ENCODE peak calls at places on chromosomes 6 and 20, in six cellular contexts. I is adrenal gland, S is lower leg skin, T is GM23338, X is neural crest cell, B is IMR-90. U is an unnamed sample.
A peak's percentile ranks its signal among the peaks of the same experiment; 100 is the strongest.

GRCh38 chr6:18289283-18289682 is 25.0 kb upstream of the DEK start:
- DNase-seq in S (no peak), X (no peak), I (no peak), T (no peak), B (no peak), U (no peak)

GRCh38 chr6:44739163-44739562 is 351.7 kb downstream of the CDC5L start:
- DNase-seq in X (no peak), S (no peak), B (no peak), T (peak; percentile 26), I (no peak), U (no peak)

GRCh38 chr6:143555071-143555492 is 43.6 kb upstream of the FUCA2 start:
- DNase-seq in X (no peak), T (no peak), S (no peak), B (no peak), I (no peak), U (no peak)

GRCh38 chr6:65468307-65468706 is 238.7 kb downstream of the EYS start:
- DNase-seq in B (no peak), X (no peak), I (no peak), S (no peak), T (no peak), U (no peak)

GRCh38 chr6:100796049-100796823 is 84.9 kb downstream of the ASCC3 start:
- DNase-seq in T (peak; percentile 12), B (no peak), S (no peak), I (no peak), X (no peak), U (no peak)

GRCh38 chr6:8084586-8084985 is 17.8 kb downstream of the EEF1E1 start:
- DNase-seq in S (no peak), T (no peak), X (no peak), B (no peak), I (no peak), U (no peak)

GRCh38 chr6:140572129-140572528 is 1197.7 kb upstream of the CITED2 start:
- DNase-seq in T (no peak), X (no peak), B (peak; percentile 96), S (no peak), I (peak; percentile 40), U (peak; percentile 97)

GRCh38 chr20:9889270-9889981 is 50.5 kb upstream of the PAK5 start:
- DNase-seq in X (no peak), B (no peak), T (no peak), S (no peak), I (no peak), U (no peak)

GRCh38 chr6:26464014-26464413 is 6.3 kb downstream of the BTN2A1 start:
- DNase-seq in X (no peak), I (no peak), T (no peak), B (no peak), S (no peak), U (no peak)

GRCh38 chr6:117509021-117509420 is 26.5 kb downstream of the DCBLD1 start:
- DNase-seq in S (no peak), T (no peak), I (no peak), B (no peak), X (no peak), U (no peak)

GRCh38 chr6:47475319-47475816 is 2.2 kb upstream of the CD2AP start:
- DNase-seq in B (no peak), I (no peak), X (no peak), S (no peak), T (no peak), U (no peak)

GRCh38 chr6:42093582-42094329 is 43.4 kb downstream of the TAF8 start:
- DNase-seq in X (no peak), B (no peak), I (peak; percentile 71), T (peak; percentile 77), S (no peak), U (no peak)

GRCh38 chr6:117007659-117008058 is 130.6 kb downstream of the RFX6 start:
- DNase-seq in I (no peak), S (no peak), X (no peak), T (no peak), B (no peak), U (no peak)

GRCh38 chr20:20073851-20074252 is 21.5 kb downstream of the CFAP61 start:
- DNase-seq in T (no peak), X (no peak), B (no peak), S (no peak), I (no peak), U (no peak)

GRCh38 chr6:7974932-7975763 is 64.6 kb upstream of the TXNDC5 start:
- DNase-seq in I (peak; percentile 98), S (peak; percentile 59), B (peak; percentile 92), T (no peak), X (no peak), U (peak; percentile 87)

GRCh38 chr20:41692479-41693135 is 74.4 kb upstream of the CHD6 start:
- DNase-seq in X (peak; percentile 71), B (peak; percentile 52), S (peak; percentile 85), T (peak; percentile 97), I (peak; percentile 86), U (no peak)

GRCh38 chr6:2028457-2029038 is 216.9 kb downstream of the GMDS start:
- DNase-seq in I (no peak), S (no peak), T (no peak), X (no peak), B (no peak), U (no peak)

GRCh38 chr6:158666637-158667359 is 16.9 kb downstream of the SYTL3 start:
- DNase-seq in I (peak; percentile 53), B (peak; percentile 71), X (no peak), S (no peak), T (no peak), U (no peak)

GRCh38 chr6:35601331-35602132 is 87.2 kb downstream of the FKBP5 start:
- DNase-seq in I (peak; percentile 56), B (peak; percentile 93), S (peak; percentile 89), X (no peak), T (peak; percentile 47), U (peak; percentile 94)

GRCh38 chr20:6975326-6975725 is 207.8 kb downstream of the BMP2 start:
- DNase-seq in T (no peak), S (no peak), B (no peak), I (no peak), X (no peak), U (no peak)

GRCh38 chr20:9294081-9294480 is 220.3 kb upstream of the LAMP5 start:
- DNase-seq in X (no peak), I (no peak), T (no peak), B (peak; percentile 84), S (no peak), U (peak; percentile 43)

GRCh38 chr6:112831022-112831421 is 483.9 kb downstream of the RFPL4B start:
- DNase-seq in T (no peak), B (peak; percentile 18), S (no peak), I (no peak), X (no peak), U (no peak)

GRCh38 chr6:32886674-32887383 is 32.8 kb downstream of the PSMB9 start:
- DNase-seq in T (no peak), I (peak; percentile 83), B (peak; percentile 89), X (no peak), S (no peak), U (peak; percentile 86)

GRCh38 chr6:75210885-75211739 is 5.3 kb upstream of the COL12A1 start:
- DNase-seq in S (peak; percentile 67), X (peak; percentile 64), I (no peak), B (peak; percentile 79), T (peak; percentile 88), U (peak; percentile 67)

GRCh38 chr20:51306521-51307358 is 235.8 kb downstream of the NFATC2 start:
- DNase-seq in X (peak; percentile 83), B (peak; percentile 70), I (peak; percentile 44), T (peak; percentile 85), S (peak; percentile 42), U (peak; percentile 36)

GRCh38 chr6:38146021-38146657 is 326.6 kb downstream of the ZFAND3 start:
- DNase-seq in X (no peak), B (peak; percentile 5), T (no peak), I (no peak), S (no peak), U (no peak)

GRCh38 chr6:21899708-21900107 is 306.2 kb downstream of the SOX4 start:
- DNase-seq in T (no peak), I (no peak), B (no peak), S (no peak), X (no peak), U (no peak)

GRCh38 chr6:21898107-21898796 is 304.7 kb downstream of the SOX4 start:
- DNase-seq in B (peak; percentile 87), I (no peak), X (no peak), T (no peak), S (no peak), U (peak; percentile 46)

GRCh38 chr6:21891065-21891464 is 297.5 kb downstream of the SOX4 start:
- DNase-seq in I (no peak), S (no peak), X (no peak), T (peak; percentile 69), B (no peak), U (no peak)

GRCh38 chr6:21895591-21895990 is 302.0 kb downstream of the SOX4 start:
- DNase-seq in I (no peak), B (peak; percentile 24), T (no peak), X (no peak), S (no peak), U (no peak)

GRCh38 chr6:21893778-21894177 is 300.2 kb downstream of the SOX4 start:
- DNase-seq in I (no peak), X (no peak), B (no peak), T (no peak), S (no peak), U (no peak)
- TF ChIP-seq CTCF in I (no peak), X (no peak), B (no peak), T (no peak), S (no peak), U (no peak)

GRCh38 chr6:107116328-107116892 is 1.1 kb upstream of the BEND3 start:
- DNase-seq in T (peak; percentile 96), X (peak; percentile 43), S (no peak), B (no peak), I (peak; percentile 25), U (no peak)
- TF ChIP-seq CTCF in T (peak; percentile 32), X (peak; percentile 38), S (no peak), B (peak; percentile 9), I (no peak), U (peak; percentile 39)

GRCh38 chr6:93675856-93676255 is 256.5 kb upstream of the EPHA7 start:
- DNase-seq in X (no peak), B (no peak), I (no peak), S (no peak), T (no peak), U (no peak)
- TF ChIP-seq CTCF in X (no peak), B (no peak), I (no peak), S (no peak), T (no peak), U (no peak)

GRCh38 chr6:162907876-162908481 is 180.2 kb downstream of the PACRG start:
- DNase-seq in X (no peak), S (no peak), B (peak; percentile 45), I (no peak), T (peak; percentile 66), U (peak; percentile 14)
- TF ChIP-seq CTCF in X (peak; percentile 70), S (no peak), B (peak; percentile 35), I (peak; percentile 38), T (peak; percentile 82), U (peak; percentile 85)

DNA sequence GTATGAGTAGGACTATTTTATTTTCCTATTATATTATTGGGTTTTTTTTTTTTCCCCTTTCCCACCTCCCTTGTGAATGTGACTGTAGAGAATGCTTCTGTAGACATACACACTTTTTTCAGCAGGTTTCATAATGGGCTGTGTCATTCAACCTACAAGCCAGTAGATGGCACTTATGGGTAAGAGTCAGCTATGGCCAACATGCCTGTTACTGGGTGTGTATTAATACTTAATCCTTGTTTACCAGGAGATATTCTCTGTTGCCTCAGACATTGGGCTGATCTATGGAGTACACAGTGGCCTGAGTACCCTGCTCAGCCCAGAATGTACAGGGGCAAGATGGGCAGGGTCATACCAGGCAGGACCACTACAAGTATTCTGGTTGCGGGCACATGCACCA is 382.5 kb downstream of the EPHA7 start:
- DNase-seq in T (peak; percentile 62), X (no peak), S (no peak), B (peak; percentile 1), I (no peak), U (no peak)
- TF ChIP-seq CTCF in T (peak; percentile 79), X (peak; percentile 54), S (no peak), B (peak; percentile 13), I (no peak), U (no peak)

U was measured in HFFc6.